ENCODE peak calls at places on chromosomes 16 and 17, in six cellular contexts. M is neural crest cell, N is HT1080, A is left kidney, P is HS-5, T is transverse colon. L is an unnamed sample.

GRCh38 chr17:1709971-1710806 is at the start of gene TLCD2:
- DNase-seq in A (peak), T (peak), P (no peak), N (peak), M (peak), L (peak)

GRCh38 chr16:76574651-76575050 is 297.4 kb downstream of the CNTNAP4 start:
- DNase-seq in P (no peak), A (no peak), N (no peak), M (no peak), T (no peak), L (no peak)

GRCh38 chr16:23863511-23864422 is 28.0 kb downstream of the PRKCB start:
- DNase-seq in T (peak), A (no peak), N (no peak), M (no peak), P (no peak), L (no peak)

GRCh38 chr16:1932050-1933028 is 10.7 kb downstream of the MSRB1 start:
- DNase-seq in P (no peak), N (peak), T (peak), A (peak), M (no peak), L (no peak)

GRCh38 chr17:2903193-2903974 is 107.1 kb downstream of the RAP1GAP2 start:
- DNase-seq in T (no peak), M (no peak), A (no peak), P (no peak), N (no peak), L (no peak)

GRCh38 chr16:86059253-86060171 is 160.6 kb downstream of the IRF8 start:
- DNase-seq in P (no peak), T (no peak), A (peak), M (no peak), N (no peak), L (no peak)

GRCh38 chr16:73771196-73771595 is 525.4 kb upstream of the PSMD7 start:
- DNase-seq in T (no peak), N (peak), A (no peak), M (no peak), P (no peak), L (peak)

GRCh38 chr17:7856081-7856791 is 1.1 kb downstream of the NAA38 start:
- DNase-seq in M (peak), T (peak), A (peak), P (no peak), N (no peak), L (no peak)

GRCh38 chr17:15893333-15894024 is 51.5 kb upstream of the ADORA2B start:
- DNase-seq in N (no peak), A (no peak), T (no peak), M (no peak), P (no peak), L (no peak)

GRCh38 chr17:61065263-61065773 is 334.3 kb upstream of the TBX2 start:
- DNase-seq in A (peak), N (no peak), T (no peak), M (no peak), P (no peak), L (no peak)

GRCh38 chr16:4381072-4381934 is 9.7 kb downstream of the VASN start:
- DNase-seq in N (no peak), T (no peak), P (no peak), A (peak), M (no peak), L (no peak)

GRCh38 chr17:8846768-8847211 is 20.7 kb downstream of the PIK3R6 start:
- DNase-seq in P (peak), N (peak), M (no peak), A (peak), T (no peak), L (peak)

GRCh38 chr17:43927101-43927935 is 15.0 kb downstream of the PPY start:
- DNase-seq in M (no peak), P (no peak), A (peak), T (peak), N (no peak), L (no peak)

GRCh38 chr17:69573396-69573795 is 158.9 kb downstream of the MAP2K6 start:
- DNase-seq in P (no peak), T (no peak), N (no peak), A (no peak), M (no peak), L (no peak)

GRCh38 chr17:76360461-76360860 is 6.7 kb upstream of the PRPSAP1 start:
- DNase-seq in N (no peak), T (no peak), P (no peak), M (no peak), A (no peak), L (no peak)

GRCh38 chr16:66473654-66474519 is 46.8 kb downstream of the BEAN1 start:
- DNase-seq in T (no peak), N (no peak), M (no peak), P (no peak), A (no peak), L (peak)

GRCh38 chr17:56891751-56892150 is 22.1 kb downstream of the TRIM25 start:
- DNase-seq in A (no peak), P (no peak), M (no peak), N (no peak), T (peak), L (no peak)

GRCh38 chr17:27247071-27247957 is 46.6 kb upstream of the WSB1 start:
- DNase-seq in N (peak), T (peak), M (no peak), P (no peak), A (peak), L (peak)

GRCh38 chr16:84055801-84056634 is 13.4 kb upstream of the SLC38A8 start:
- DNase-seq in M (no peak), A (no peak), P (no peak), N (no peak), T (no peak), L (no peak)

GRCh38 chr16:67459066-67459857 is 21.7 kb downstream of the ATP6V0D1 start:
- DNase-seq in M (no peak), N (peak), P (no peak), A (peak), T (peak), L (no peak)

GRCh38 chr17:6525111-6525510 is 31.2 kb downstream of the PITPNM3 start:
- DNase-seq in A (no peak), M (no peak), P (no peak), T (no peak), N (no peak), L (no peak)

GRCh38 chr16:85541619-85542547 is 71.2 kb upstream of the GSE1 start:
- DNase-seq in T (no peak), P (no peak), N (no peak), M (no peak), A (peak), L (no peak)

GRCh38 chr16:6634151-6634550 is 698.5 kb upstream of the RBFOX1 start:
- DNase-seq in T (no peak), M (no peak), N (no peak), A (no peak), P (no peak), L (no peak)

GRCh38 chr17:59292174-59292523 is 39.3 kb upstream of the YPEL2 start:
- DNase-seq in T (no peak), P (no peak), A (no peak), N (no peak), M (no peak), L (no peak)

GRCh38 chr17:65455972-65456343 is 105.5 kb downstream of the AXIN2 start:
- DNase-seq in T (peak), P (no peak), N (peak), A (peak), M (no peak), L (no peak)

GRCh38 chr17:45125509-45125908 is 6.8 kb downstream of the PLCD3 start:
- DNase-seq in T (no peak), P (no peak), A (no peak), M (no peak), N (no peak), L (no peak)

GRCh38 chr17:50604470-50604869 is 30.2 kb upstream of the ABCC3 start:
- DNase-seq in N (peak), T (peak), P (no peak), M (no peak), A (peak), L (no peak)

GRCh38 chr17:80263253-80264047 is 2.8 kb downstream of the RNF213 start:
- DNase-seq in N (no peak), A (peak), T (peak), M (no peak), P (no peak), L (peak)

GRCh38 chr17:78745407-78746088 is 36.5 kb downstream of the CYTH1 start:
- DNase-seq in T (no peak), P (no peak), M (peak), A (peak), N (no peak), L (no peak)

GRCh38 chr17:80833952-80834895 is 157.4 kb upstream of the CHMP6 start:
- DNase-seq in M (no peak), A (peak), N (no peak), P (no peak), T (no peak), L (no peak)

GRCh38 chr16:53848277-53848942 is 144.5 kb downstream of the FTO start:
- DNase-seq in N (no peak), A (peak), P (no peak), T (no peak), M (no peak), L (no peak)

GRCh38 chr17:51355314-51356083 is 95.2 kb downstream of the UTP18 start:
- DNase-seq in M (no peak), A (peak), N (no peak), T (no peak), P (no peak), L (no peak)

GRCh38 chr17:35825206-35825605 is 15.9 kb downstream of the TAF15 start:
- DNase-seq in M (no peak), A (no peak), T (no peak), P (no peak), N (no peak), L (no peak)

L was measured in mammary epithelial cell.